ENCODE peak calls at places on chromosomes 4 and X, in eight cellular contexts. N, Q, A, B, U, C, T and F are unnamed samples.

GRCh38 chr4:48756689-48757220 is 23.3 kb downstream of the FRYL start:
- DNase-seq in C (no peak), B (no peak), U (peak; percentile 50), T (no peak), Q (no peak), N (no peak), A (no peak), F (no peak)

GRCh38 chr4:14856076-14856926 is 146.0 kb upstream of the CPEB2 start:
- DNase-seq in T (no peak), C (peak; percentile 89), Q (peak; percentile 81), B (no peak), N (peak; percentile 18), A (no peak), U (peak; percentile 99), F (no peak)

GRCh38 chrX:98506907-98507306 is 1623.2 kb downstream of the RPA4 start:
- DNase-seq in A (no peak), U (no peak), N (no peak), Q (no peak), B (no peak), T (no peak), C (no peak), F (no peak)

GRCh38 chr4:128244379-128244778 is 43.2 kb downstream of the PGRMC2 start:
- DNase-seq in U (peak; percentile 59), N (no peak), B (no peak), C (no peak), A (no peak), T (no peak), Q (no peak), F (no peak)

GRCh38 chr4:145709843-145710242 is 29.9 kb downstream of the C4orf51 start:
- DNase-seq in C (no peak), A (no peak), N (no peak), Q (no peak), T (no peak), U (peak; percentile 87), B (no peak), F (no peak)

GRCh38 chr4:152850377-152850776 is 70.6 kb downstream of the ARFIP1 start:
- DNase-seq in T (no peak), A (no peak), Q (no peak), N (peak; percentile 10), U (peak; percentile 12), C (peak; percentile 87), B (no peak), F (peak; percentile 64)

GRCh38 chr4:8506373-8507250 is 66.0 kb downstream of the TRMT44 start:
- DNase-seq in N (no peak), A (no peak), B (no peak), C (peak; percentile 42), Q (no peak), T (peak; percentile 76), U (peak; percentile 55), F (peak; percentile 70)

GRCh38 chr4:133148690-133149363 is at the start of gene PCDH10:
- DNase-seq in C (peak; percentile 71), U (peak; percentile 89), N (no peak), A (peak; percentile 90), Q (peak; percentile 97), T (peak; percentile 88), B (no peak), F (peak; percentile 90)

GRCh38 chr4:110612631-110613269 is 10.1 kb downstream of the PITX2 start:
- DNase-seq in A (peak; percentile 28), N (no peak), T (no peak), B (no peak), C (no peak), U (no peak), Q (no peak), F (no peak)

GRCh38 chrX:68431836-68432235 is 1.5 kb downstream of the OPHN1 start:
- DNase-seq in C (no peak), B (no peak), U (no peak), Q (no peak), T (no peak), A (no peak), N (no peak), F (no peak)

GRCh38 chrX:136318895-136319597 is 18.3 kb downstream of the ADGRG4 start:
- DNase-seq in B (no peak), T (no peak), C (no peak), N (no peak), U (no peak), A (no peak), Q (no peak), F (no peak)

GRCh38 chr4:111512081-111512774 is 633.0 kb upstream of the FAM241A start:
- DNase-seq in U (peak; percentile 83), N (no peak), C (no peak), A (no peak), T (no peak), Q (no peak), B (no peak), F (no peak)